ENCODE peak calls at places on chromosomes 4 and X, in six cellular contexts. J is K562, E is GM12865, T is upper lobe of left lung, K is neural crest cell, S is vagina. U is an unnamed sample.

GRCh38 chrX:149996515-149996914 is 58.2 kb upstream of the EOLA2 start:
- DNase-seq in J (no peak), E (no peak), T (no peak), K (no peak), S (no peak), U (no peak)

GRCh38 chrX:72576161-72576896 is 3.7 kb upstream of the HDAC8 start:
- DNase-seq in J (no peak), E (no peak), T (no peak), K (no peak), S (no peak), U (no peak)

GRCh38 chr4:121900132-121900983 is 30.1 kb upstream of the BBS7 start:
- DNase-seq in J (peak; percentile 59), E (peak; percentile 61), T (peak; percentile 27), K (peak; percentile 62), S (no peak), U (peak; percentile 24)

GRCh38 chr4:80390178-80390577 is 54.6 kb downstream of the CFAP299 start:
- DNase-seq in J (no peak), E (no peak), T (no peak), K (no peak), S (no peak), U (no peak)

GRCh38 chr4:122403860-122404259 is 25.0 kb downstream of the ADAD1 start:
- DNase-seq in J (no peak), E (no peak), T (no peak), K (no peak), S (no peak), U (no peak)

GRCh38 chrX:152926923-152927322 is 29.1 kb downstream of the ZNF185 start:
- DNase-seq in J (no peak), E (no peak), T (no peak), K (no peak), S (no peak), U (no peak)

GRCh38 chr4:6576512-6576911 is 1.5 kb downstream of the MAN2B2 start:
- DNase-seq in J (no peak), E (no peak), T (no peak), K (no peak), S (no peak), U (no peak)

GRCh38 chrX:145609951-145610511 is 207.6 kb upstream of the SLITRK2 start:
- DNase-seq in J (no peak), E (no peak), T (no peak), K (no peak), S (no peak), U (no peak)

GRCh38 chrX:104806346-104806745 is 240.3 kb downstream of the IL1RAPL2 start:
- DNase-seq in J (no peak), E (no peak), T (no peak), K (no peak), S (no peak), U (no peak)

GRCh38 chr4:15295421-15296162 is 132.2 kb upstream of the C1QTNF7 start:
- DNase-seq in J (no peak), E (no peak), T (no peak), K (no peak), S (no peak), U (no peak)

GRCh38 chr4:31104033-31104432 is 383.9 kb downstream of the PCDH7 start:
- DNase-seq in J (no peak), E (no peak), T (no peak), K (no peak), S (no peak), U (no peak)

GRCh38 chr4:22991576-22991975 is 298.8 kb downstream of the GBA3 start:
- DNase-seq in J (no peak), E (no peak), T (no peak), K (no peak), S (no peak), U (no peak)

GRCh38 chrX:72652132-72652531 is 62.0 kb downstream of the PHKA1 start:
- DNase-seq in J (no peak), E (no peak), T (no peak), K (no peak), S (no peak), U (no peak)

GRCh38 chr4:143514432-143514831 is 930 bp downstream of the SMARCA5 start:
- DNase-seq in J (peak; percentile 65), E (peak; percentile 33), T (peak; percentile 49), K (peak; percentile 49), S (no peak), U (peak; percentile 14)

GRCh38 chr4:8770518-8771257 is 101.0 kb downstream of the HMX1 start:
- DNase-seq in J (no peak), E (no peak), T (no peak), K (no peak), S (no peak), U (no peak)

GRCh38 chr4:18593297-18594002 is 571.9 kb upstream of the LCORL start:
- DNase-seq in J (peak; percentile 66), E (peak; percentile 72), T (peak; percentile 24), K (peak; percentile 50), S (no peak), U (peak; percentile 60)

GRCh38 chrX:2658585-2659292 is 32.4 kb upstream of the CD99 start:
- DNase-seq in J (no peak), E (no peak), T (no peak), K (no peak), S (no peak), U (no peak)

GRCh38 chrX:111507931-111508330 is 3.5 kb upstream of the SERTM2 start:
- DNase-seq in J (no peak), E (no peak), T (no peak), K (no peak), S (no peak), U (no peak)

GRCh38 chr4:25096553-25097443 is 63.5 kb downstream of the SEPSECS start:
- DNase-seq in J (no peak), E (no peak), T (no peak), K (no peak), S (no peak), U (no peak)

GRCh38 chrX:48794993-48795501 is 6.8 kb upstream of the HDAC6 start:
- DNase-seq in J (peak; percentile 60), E (no peak), T (peak; percentile 77), K (no peak), S (no peak), U (no peak)

GRCh38 chr4:123444298-123444731 is 47.7 kb downstream of the SPRY1 start:
- DNase-seq in J (peak; percentile 66), E (peak; percentile 82), T (peak; percentile 25), K (peak; percentile 63), S (no peak), U (peak; percentile 28)

GRCh38 chr4:88143504-88143903 is 14.9 kb downstream of the ABCG2 start:
- DNase-seq in J (no peak), E (no peak), T (no peak), K (no peak), S (no peak), U (no peak)

GRCh38 chr4:71163317-71163716 is 169.9 kb downstream of the DCK start:
- DNase-seq in J (no peak), E (no peak), T (no peak), K (no peak), S (no peak), U (no peak)

GRCh38 chr4:6410078-6410477 is 62.3 kb downstream of the PPP2R2C start:
- DNase-seq in J (no peak), E (no peak), T (no peak), K (no peak), S (no peak), U (no peak)

GRCh38 chrX:42127563-42127962 is 204.2 kb upstream of the CASK start:
- DNase-seq in J (no peak), E (peak; percentile 17), T (no peak), K (no peak), S (no peak), U (no peak)

GRCh38 chrX:132216806-132217202 is 2.4 kb downstream of the RAP2C start:
- DNase-seq in J (no peak), E (peak; percentile 45), T (no peak), K (no peak), S (no peak), U (no peak)

DNA sequence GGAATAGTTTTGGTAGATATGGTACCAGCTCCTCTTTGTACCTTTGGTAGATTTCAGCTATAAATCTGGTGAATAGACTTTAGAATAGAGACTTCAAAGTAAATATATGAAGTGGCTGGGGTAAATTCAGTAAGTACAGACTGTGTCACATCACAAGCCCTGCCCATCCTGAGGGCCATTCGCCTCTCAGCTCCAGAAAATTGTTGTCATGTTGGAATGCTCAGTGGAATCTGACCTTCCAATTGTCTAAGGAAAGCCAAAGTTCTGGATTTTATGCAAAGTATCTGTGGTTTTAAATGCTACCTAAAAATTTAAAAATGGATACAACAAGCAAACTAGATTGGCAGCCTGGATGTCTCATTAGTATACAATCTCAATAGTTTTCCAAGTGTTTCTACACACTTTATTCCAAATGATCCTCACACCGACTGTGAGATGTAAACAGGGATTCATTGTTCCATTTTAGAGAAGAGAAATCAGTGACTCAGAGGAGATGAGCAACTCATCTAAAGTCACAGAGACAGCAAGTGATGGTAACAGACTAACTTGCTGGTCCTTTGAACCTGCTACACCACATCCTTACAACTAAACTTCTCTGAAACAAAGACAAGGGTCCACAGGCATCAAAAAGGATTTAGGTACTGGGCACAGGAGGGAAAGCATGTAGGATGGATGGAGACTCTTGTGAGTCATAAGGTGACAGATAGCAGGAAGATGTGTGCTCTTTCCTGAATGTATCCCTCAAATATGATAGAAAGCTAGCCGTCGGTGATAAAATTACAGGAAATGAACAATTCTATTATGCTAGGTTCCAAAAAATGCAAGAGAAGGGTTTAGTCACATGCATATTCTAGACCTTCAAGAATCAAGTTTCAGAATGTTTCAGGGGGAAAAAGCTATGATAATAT is 127.3 kb downstream of the ATP10D start:
- DNase-seq in J (no peak), E (no peak), T (no peak), K (no peak), S (no peak), U (no peak)
- TF ChIP-seq CTCF in J (no peak), E (no peak), T (no peak), K (no peak), S (no peak), U (no peak)

DNA sequence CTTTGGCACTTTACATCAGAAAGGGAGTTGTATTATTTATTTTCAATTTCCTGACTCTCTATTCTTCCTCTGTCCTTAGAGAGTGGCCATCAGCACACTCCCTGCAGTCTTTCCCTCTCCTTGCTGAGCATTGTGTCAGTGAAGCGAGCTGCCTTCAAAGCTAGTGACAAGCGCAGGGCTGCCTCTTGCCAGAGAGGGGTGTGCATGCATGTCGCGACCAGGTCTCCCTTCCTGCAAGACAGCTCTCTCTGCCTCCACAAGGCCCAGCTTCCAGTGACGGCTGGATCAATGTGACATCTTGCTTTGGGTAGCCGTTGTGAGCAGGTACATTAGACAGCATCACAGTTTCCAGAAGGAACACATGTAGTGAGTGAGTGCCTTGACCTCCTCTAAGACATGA is 810.9 kb upstream of the TENM3 start:
- DNase-seq in J (no peak), E (no peak), T (no peak), K (peak; percentile 3), S (no peak), U (no peak)
- TF ChIP-seq CTCF in J (no peak), E (no peak), T (no peak), K (no peak), S (no peak), U (no peak)

GRCh38 chr4:10089346-10089745 is 27.3 kb downstream of the WDR1 start:
- DNase-seq in J (no peak), E (no peak), T (no peak), K (no peak), S (no peak), U (no peak)
- TF ChIP-seq CTCF in J (peak; percentile 2), E (no peak), T (peak; percentile 44), K (peak; percentile 51), S (no peak), U (peak; percentile 21)

DNA sequence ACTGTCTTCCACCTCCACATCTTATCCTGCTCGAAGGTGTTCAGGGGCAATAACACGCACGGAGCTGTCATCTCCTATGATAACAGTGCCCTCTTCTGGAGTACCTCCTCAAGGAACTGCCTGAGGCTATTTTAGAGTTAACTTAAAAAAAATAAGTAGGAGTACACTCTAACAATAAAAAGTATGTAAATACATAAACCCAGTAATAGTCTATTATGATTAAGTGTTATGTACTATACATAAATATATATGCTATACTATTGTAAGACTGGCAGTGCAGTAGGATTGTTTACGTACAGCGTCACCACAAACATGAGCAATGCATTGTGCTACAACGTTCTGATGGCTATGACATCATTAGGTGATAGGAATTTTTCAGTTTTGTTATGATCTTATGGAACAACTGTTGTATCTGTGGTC is 34.5 kb upstream of the TLR2 start:
- DNase-seq in J (no peak), E (peak; percentile 65), T (no peak), K (no peak), S (no peak), U (no peak)
- TF ChIP-seq CTCF in J (peak; percentile 57), E (peak; percentile 41), T (no peak), K (peak; percentile 58), S (no peak), U (peak; percentile 28)

U was measured in GM13977.